ENCODE peak calls at places on chromosomes 6 and 20, in five cellular contexts. E is dorsolateral prefrontal cortex, Y is astrocyte, J is heart right ventricle, C is stomach. H is an unnamed sample.
A peak's percentile ranks its signal among the peaks of the same experiment; 100 is the strongest.

GRCh38 chr6:107656381-107656780 is 166.5 kb downstream of the SOBP start:
- DNase-seq in Y (no peak), C (no peak), J (no peak), E (no peak), H (no peak)

GRCh38 chr6:140636698-140637402 is 1262.4 kb upstream of the CITED2 start:
- DNase-seq in J (no peak), C (no peak), Y (peak; percentile 26), E (no peak), H (no peak)

GRCh38 chr6:106799008-106799952 is 169.9 kb downstream of the QRSL1 start:
- DNase-seq in C (no peak), Y (peak; percentile 91), E (no peak), J (no peak), H (no peak)

GRCh38 chr6:83169511-83169910 is 23.6 kb downstream of the PGM3 start:
- DNase-seq in E (no peak), J (no peak), C (no peak), Y (peak; percentile 30), H (no peak)

GRCh38 chr6:4129446-4129845 is 5.9 kb downstream of the ECI2 start:
- DNase-seq in J (no peak), Y (no peak), E (no peak), C (no peak), H (no peak)

GRCh38 chr6:11853678-11854417 is 75.2 kb upstream of the ADTRP start:
- DNase-seq in J (no peak), C (no peak), Y (no peak), E (no peak), H (no peak)

GRCh38 chr6:27608916-27609883 is 136.3 kb upstream of the ZNF184 start:
- DNase-seq in E (no peak), C (no peak), Y (peak; percentile 48), J (no peak), H (no peak)

GRCh38 chr20:34931771-34932170 is 23.8 kb downstream of the GSS start:
- DNase-seq in Y (no peak), E (no peak), C (no peak), J (no peak), H (no peak)

GRCh38 chr6:133430530-133430929 is 189.4 kb downstream of the EYA4 start:
- DNase-seq in J (no peak), E (no peak), C (no peak), Y (no peak), H (no peak)

GRCh38 chr6:139881728-139882211 is 507.3 kb upstream of the CITED2 start:
- DNase-seq in E (no peak), Y (peak; percentile 21), C (no peak), J (peak; percentile 15), H (no peak)

GRCh38 chr20:46953596-46953995 is 59.0 kb downstream of the EYA2 start:
- DNase-seq in E (no peak), J (no peak), C (no peak), Y (no peak), H (no peak)

GRCh38 chr20:58889334-58890072 is 37.0 kb downstream of the GNAS start:
- DNase-seq in J (no peak), C (no peak), E (no peak), Y (no peak), H (peak; percentile 16)
- H3K27ac ChIP-seq in J (peak overlapping the region; percentile 99), C (peak overlapping the region; percentile 98), E (peak overlapping the region; percentile 99), Y (no peak overlapping the region), H (peak overlapping the region; percentile 95)

GRCh38 chr20:42267793-42268381 is 649.7 kb upstream of the CHD6 start:
- DNase-seq in Y (no peak), E (no peak), J (no peak), C (no peak), H (no peak)
- TF ChIP-seq CTCF in Y (no peak), E (peak; percentile 50), J (no peak), C (no peak), H (no peak)

GRCh38 chr6:42341221-42341620 is 110.5 kb downstream of the TRERF1 start:
- DNase-seq in J (no peak), E (no peak), Y (no peak), C (no peak), H (no peak)
- H3K27ac ChIP-seq in J (no peak overlapping the region), E (no peak overlapping the region), Y (no peak overlapping the region), C (no peak overlapping the region), H (no peak overlapping the region)

DNA sequence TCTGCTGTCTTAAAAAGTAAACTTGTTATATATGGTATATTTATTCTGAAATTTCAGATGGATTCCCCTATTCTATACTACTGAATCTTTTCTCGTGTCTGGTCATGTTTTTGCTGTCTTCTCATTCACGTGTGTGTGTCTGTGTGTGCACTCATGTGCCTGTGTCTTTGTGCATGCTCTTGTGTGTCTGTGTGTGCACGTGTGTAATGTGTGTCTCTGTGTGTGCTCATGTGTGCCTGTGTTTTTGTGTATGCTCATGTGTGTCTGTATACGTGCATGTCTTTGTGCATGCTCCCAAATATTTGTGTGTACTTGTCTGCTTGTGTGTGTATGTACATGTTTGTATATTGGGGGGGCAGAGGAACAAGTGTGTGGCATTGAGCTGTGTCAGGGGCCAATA is 34.0 kb downstream of the PRR18 start:
- DNase-seq in E (no peak), C (no peak), J (no peak), Y (no peak), H (no peak)
- TF ChIP-seq CTCF in E (no peak), C (no peak), J (no peak), Y (no peak), H (no peak)

DNA sequence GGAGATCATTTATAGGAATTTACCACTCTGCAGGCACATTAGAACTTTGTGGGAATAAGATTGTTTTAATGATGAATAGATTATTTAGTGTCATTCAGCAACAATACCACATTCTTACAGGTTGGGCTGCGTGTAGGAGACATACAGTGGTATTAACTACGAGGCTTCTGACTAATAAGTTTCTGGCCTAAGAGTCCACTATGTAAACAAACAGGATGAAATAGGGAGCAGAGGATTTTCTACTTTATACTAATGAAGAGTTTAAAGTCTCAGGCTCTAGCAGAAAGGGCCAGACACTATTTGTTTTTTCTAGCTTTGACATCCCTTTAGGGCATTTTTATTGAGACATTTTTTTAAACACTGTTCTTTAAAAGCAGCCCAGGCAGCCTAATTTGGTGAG is 75.6 kb downstream of the SLC24A3 start:
- DNase-seq in J (no peak), Y (no peak), E (no peak), C (no peak), H (no peak)
- H3K27ac ChIP-seq in J (no peak overlapping the region), Y (no peak overlapping the region), E (no peak overlapping the region), C (no peak overlapping the region), H (no peak overlapping the region)

GRCh38 chr6:15250440-15251168 is 4.7 kb downstream of the JARID2 start:
- DNase-seq in Y (no peak), J (no peak), C (no peak), E (no peak), H (no peak)

GRCh38 chr6:15247214-15247749 is 1.4 kb downstream of the JARID2 start:
- DNase-seq in J (no peak), E (no peak), C (no peak), Y (no peak), H (no peak)

GRCh38 chr6:15247750-15248450 is 2.0 kb downstream of the JARID2 start:
- DNase-seq in E (no peak), Y (peak; percentile 63), J (peak; percentile 63), C (peak; percentile 58), H (peak; percentile 59)

GRCh38 chr6:15249371-15250019 is 3.6 kb downstream of the JARID2 start:
- DNase-seq in J (no peak), Y (no peak), E (no peak), C (no peak), H (no peak)

GRCh38 chr6:15248451-15249370 is 2.8 kb downstream of the JARID2 start:
- DNase-seq in Y (peak; percentile 91), E (peak; percentile 89), J (peak; percentile 97), C (peak; percentile 97), H (peak; percentile 98)
- TF ChIP-seq CTCF in Y (no peak), E (peak; percentile 44), J (no peak), C (no peak), H (no peak)